ENCODE peak calls at places on chromosomes 4 and X, in nine cellular contexts. C is tibial artery; I is stimulated activated CD4-positive, alpha-beta T cell treated with anti-CD3 and anti-CD28 coated beads, Interleukin-1b, Interleukin-23, amount 100 ng/mL, for 1 hour; S is adrenal gland; Q is H54; B is activated T-helper 1 cell treated with Interleukin-2 at 50 U/mL for 16 hours; U is NCI-H1417 treated with DMSO at 0.1 percent for 48 hours; P is AG09319; W is mucosa of descending colon. Y is an unnamed sample.

GRCh38 chr4:13522282-13523104 is 21.8 kb downstream of the NKX3-2 start:
- DNase-seq in C (no peak), I (no peak), S (no peak), Q (no peak), B (no peak), U (no peak), P (no peak), W (no peak), Y (no peak)

GRCh38 chr4:47278631-47279030 is 184.9 kb downstream of the COMMD8 start:
- DNase-seq in C (no peak), I (no peak), S (no peak), Q (no peak), B (no peak), U (no peak), P (no peak), W (no peak), Y (no peak)

GRCh38 chr4:136741468-136741867 is 790.8 kb downstream of the PCDH18 start:
- DNase-seq in C (no peak), I (no peak), S (no peak), Q (no peak), B (no peak), U (no peak), P (no peak), W (no peak), Y (no peak)

GRCh38 chrX:109336141-109336540 is 145.7 kb downstream of the GUCY2F start:
- DNase-seq in C (no peak), I (no peak), S (no peak), Q (no peak), B (no peak), U (no peak), P (no peak), W (no peak), Y (no peak)

GRCh38 chr4:94978904-94979303 is 221.1 kb downstream of the BMPR1B start:
- DNase-seq in C (no peak), I (no peak), S (no peak), Q (no peak), B (no peak), U (no peak), P (no peak), W (no peak), Y (no peak)

GRCh38 chr4:87130985-87131753 is 89.2 kb downstream of the KLHL8 start:
- DNase-seq in C (no peak), I (no peak), S (no peak), Q (no peak), B (no peak), U (no peak), P (no peak), W (no peak), Y (no peak)

GRCh38 chrX:17792842-17793241 is 55.5 kb downstream of the SCML1 start:
- DNase-seq in C (no peak), I (no peak), S (no peak), Q (no peak), B (no peak), U (no peak), P (no peak), W (no peak), Y (no peak)

GRCh38 chr4:53706422-53707032 is 115.2 kb upstream of the LNX1 start:
- DNase-seq in C (no peak), I (no peak), S (peak), Q (no peak), B (no peak), U (no peak), P (peak), W (no peak), Y (no peak)

GRCh38 chrX:153922932-153923857 is 2.9 kb downstream of the ARHGAP4 start:
- DNase-seq in C (peak), I (no peak), S (peak), Q (peak), B (no peak), U (no peak), P (peak), W (peak), Y (peak)

GRCh38 chr4:157035471-157035870 is 40.5 kb upstream of the GLRB start:
- DNase-seq in C (no peak), I (no peak), S (no peak), Q (no peak), B (no peak), U (no peak), P (no peak), W (no peak), Y (no peak)

GRCh38 chr4:2219233-2219760 is 22.6 kb downstream of the HAUS3 start:
- DNase-seq in C (no peak), I (no peak), S (no peak), Q (no peak), B (no peak), U (no peak), P (no peak), W (no peak), Y (no peak)

GRCh38 chrX:65926095-65927019 is 113.5 kb downstream of the VSIG4 start:
- DNase-seq in C (no peak), I (no peak), S (no peak), Q (no peak), B (peak), U (no peak), P (no peak), W (no peak), Y (no peak)

GRCh38 chrX:38232287-38232686 is 11.6 kb upstream of the SRPX start:
- DNase-seq in C (no peak), I (no peak), S (no peak), Q (no peak), B (no peak), U (no peak), P (no peak), W (no peak), Y (no peak)

GRCh38 chr4:39320381-39321115 is 45.6 kb downstream of the RFC1 start:
- DNase-seq in C (no peak), I (no peak), S (no peak), Q (no peak), B (no peak), U (no peak), P (no peak), W (no peak), Y (no peak)

GRCh38 chr4:94413085-94413685 is 38.6 kb upstream of the PDLIM5 start:
- DNase-seq in C (no peak), I (no peak), S (no peak), Q (no peak), B (no peak), U (no peak), P (no peak), W (no peak), Y (no peak)

GRCh38 chr4:101265816-101266172 is 81.5 kb downstream of the PPP3CA start:
- DNase-seq in C (no peak), I (no peak), S (no peak), Q (no peak), B (no peak), U (no peak), P (no peak), W (no peak), Y (no peak)

GRCh38 chr4:26069218-26069617 is 155.2 kb downstream of the SMIM20 start:
- DNase-seq in C (no peak), I (no peak), S (no peak), Q (no peak), B (no peak), U (no peak), P (no peak), W (no peak), Y (no peak)

GRCh38 chr4:146495277-146495676 is 26.5 kb downstream of the SLC10A7 start:
- DNase-seq in C (no peak), I (no peak), S (no peak), Q (peak), B (no peak), U (no peak), P (no peak), W (no peak), Y (no peak)

GRCh38 chrX:13733506-13733905 is 914 bp downstream of the TRAPPC2 start:
- DNase-seq in C (no peak), I (no peak), S (no peak), Q (no peak), B (no peak), U (no peak), P (no peak), W (no peak), Y (no peak)

GRCh38 chrX:74925210-74926088 is at the start of gene NEXMIF:
- DNase-seq in C (peak), I (no peak), S (peak), Q (no peak), B (no peak), U (no peak), P (no peak), W (peak), Y (no peak)

GRCh38 chr4:189804884-189805283 is 135.8 kb upstream of the FRG1 start:
- DNase-seq in C (no peak), I (no peak), S (no peak), Q (no peak), B (no peak), U (no peak), P (no peak), W (no peak), Y (no peak)

GRCh38 chr4:39700500-39700899 is 2.6 kb downstream of the UBE2K start:
- DNase-seq in C (no peak), I (no peak), S (no peak), Q (no peak), B (no peak), U (no peak), P (no peak), W (no peak), Y (no peak)

GRCh38 chrX:16946971-16947562 is 609 bp downstream of the REPS2 start:
- DNase-seq in C (no peak), I (no peak), S (peak), Q (no peak), B (no peak), U (no peak), P (no peak), W (peak), Y (no peak)

GRCh38 chr4:144562019-144562740 is 83.8 kb upstream of the HHIP start:
- DNase-seq in C (no peak), I (no peak), S (no peak), Q (no peak), B (no peak), U (no peak), P (no peak), W (peak), Y (no peak)

GRCh38 chrX:110442631-110443030 is 84.0 kb downstream of the RTL9 start:
- DNase-seq in C (no peak), I (no peak), S (peak), Q (peak), B (no peak), U (no peak), P (no peak), W (no peak), Y (no peak)

GRCh38 chr4:38177792-38178665 is 217.8 kb downstream of the PTTG2 start:
- DNase-seq in C (peak), I (no peak), S (peak), Q (no peak), B (peak), U (no peak), P (no peak), W (peak), Y (peak)

GRCh38 chr4:145195167-145195952 is 15.0 kb upstream of the OTUD4 start:
- DNase-seq in C (no peak), I (no peak), S (no peak), Q (no peak), B (no peak), U (no peak), P (no peak), W (no peak), Y (no peak)

GRCh38 chr4:4572821-4573220 is 31.0 kb upstream of the STX18 start:
- DNase-seq in C (no peak), I (no peak), S (no peak), Q (no peak), B (no peak), U (no peak), P (no peak), W (no peak), Y (no peak)

GRCh38 chr4:21507439-21507838 is 441.1 kb downstream of the KCNIP4 start:
- DNase-seq in C (no peak), I (no peak), S (no peak), Q (no peak), B (no peak), U (no peak), P (no peak), W (no peak), Y (no peak)

GRCh38 chrX:18448416-18448815 is 23.0 kb downstream of the CDKL5 start:
- DNase-seq in C (no peak), I (no peak), S (no peak), Q (no peak), B (no peak), U (no peak), P (no peak), W (no peak), Y (no peak)

GRCh38 chrX:47595701-47596655 is 13.7 kb downstream of the TIMP1 start:
- DNase-seq in C (no peak), I (no peak), S (peak), Q (no peak), B (no peak), U (no peak), P (no peak), W (no peak), Y (no peak)

GRCh38 chrX:13119386-13119785 is 75.0 kb upstream of the FAM9C start:
- DNase-seq in C (no peak), I (no peak), S (peak), Q (no peak), B (no peak), U (no peak), P (no peak), W (no peak), Y (no peak)

GRCh38 chr4:184447664-184448063 is 26.7 kb downstream of the IRF2 start:
- DNase-seq in C (no peak), I (no peak), S (no peak), Q (no peak), B (no peak), U (no peak), P (no peak), W (no peak), Y (peak)

GRCh38 chr4:47531241-47531953 is 46.3 kb downstream of the ATP10D start:
- DNase-seq in C (no peak), I (no peak), S (no peak), Q (peak), B (peak), U (no peak), P (no peak), W (no peak), Y (no peak)

GRCh38 chr4:180655886-180656285 is 1587.3 kb upstream of the TENM3 start:
- DNase-seq in C (no peak), I (no peak), S (no peak), Q (no peak), B (no peak), U (no peak), P (no peak), W (no peak), Y (no peak)

GRCh38 chrX:44382871-44383270 is 39.4 kb upstream of the EFHC2 start:
- DNase-seq in C (no peak), I (no peak), S (no peak), Q (no peak), B (no peak), U (no peak), P (peak), W (no peak), Y (no peak)

GRCh38 chr4:156243015-156243414 is 289.3 kb upstream of the CTSO start:
- DNase-seq in C (no peak), I (no peak), S (no peak), Q (no peak), B (no peak), U (no peak), P (no peak), W (no peak), Y (no peak)

GRCh38 chr4:41882622-41883347 is 52.4 kb upstream of the TMEM33 start:
- DNase-seq in C (no peak), I (peak), S (no peak), Q (peak), B (peak), U (no peak), P (no peak), W (peak), Y (no peak)

Y was measured in gastrocnemius medialis.